ENCODE peak calls at places on chromosomes 11 and 22, in five cellular contexts. One of them, this sample, is unnamed.

GRCh38 chr11:3169952-3170755 is 5.0 kb upstream of the OSBPL5 start:
- DNase-seq in HCT116: no peak
- DNase-seq in H1: no peak
- DNase-seq in GM12878: no peak
- DNase-seq in K562: no peak
- DNase-seq in this sample: no peak

GRCh38 chr11:65427691-65428577 is 5.3 kb downstream of the NEAT1 start:
- DNase-seq in HCT116: peak
- DNase-seq in H1: no peak
- DNase-seq in GM12878: no peak
- DNase-seq in K562: no peak
- DNase-seq in this sample: no peak

GRCh38 chr22:20607157-20607907 is 99.9 kb downstream of the MED15 start:
- DNase-seq in HCT116: no peak
- DNase-seq in H1: peak
- DNase-seq in GM12878: no peak
- DNase-seq in K562: no peak
- DNase-seq in this sample: no peak

GRCh38 chr11:63951779-63952536 is 13.2 kb downstream of the NAA40 start:
- DNase-seq in HCT116: no peak
- DNase-seq in H1: no peak
- DNase-seq in GM12878: peak
- DNase-seq in K562: no peak
- DNase-seq in this sample: no peak

GRCh38 chr11:27248430-27249207 is 114.4 kb downstream of the CCDC34 start:
- DNase-seq in HCT116: no peak
- DNase-seq in H1: no peak
- DNase-seq in GM12878: no peak
- DNase-seq in K562: no peak
- DNase-seq in this sample: peak

GRCh38 chr11:76371170-76371569 is 9.8 kb downstream of the THAP12 start:
- DNase-seq in HCT116: peak
- DNase-seq in H1: no peak
- DNase-seq in GM12878: peak
- DNase-seq in K562: no peak
- DNase-seq in this sample: no peak

GRCh38 chr11:6414874-6415328 is 4.0 kb downstream of the APBB1 start:
- DNase-seq in HCT116: no peak
- DNase-seq in H1: no peak
- DNase-seq in GM12878: no peak
- DNase-seq in K562: no peak
- DNase-seq in this sample: no peak

GRCh38 chr11:72969894-72970335 is 155.7 kb downstream of the ATG16L2 start:
- DNase-seq in HCT116: no peak
- DNase-seq in H1: no peak
- DNase-seq in GM12878: peak
- DNase-seq in K562: no peak
- DNase-seq in this sample: no peak

GRCh38 chr22:26658161-26658560 is 773 bp downstream of the MIAT start:
- DNase-seq in HCT116: no peak
- DNase-seq in H1: no peak
- DNase-seq in GM12878: no peak
- DNase-seq in K562: no peak
- DNase-seq in this sample: no peak

GRCh38 chr11:87600938-87601337 is 563.2 kb downstream of the TMEM135 start:
- DNase-seq in HCT116: no peak
- DNase-seq in H1: no peak
- DNase-seq in GM12878: no peak
- DNase-seq in K562: no peak
- DNase-seq in this sample: no peak

GRCh38 chr22:44926124-44926475 is 83.7 kb downstream of the PHF21B start:
- DNase-seq in HCT116: no peak
- DNase-seq in H1: no peak
- DNase-seq in GM12878: no peak
- DNase-seq in K562: no peak
- DNase-seq in this sample: no peak

GRCh38 chr11:86106916-86107315 is 38.0 kb upstream of the PICALM start:
- DNase-seq in HCT116: no peak
- DNase-seq in H1: no peak
- DNase-seq in GM12878: no peak
- DNase-seq in K562: no peak
- DNase-seq in this sample: no peak

GRCh38 chr11:45280449-45280848 is 5.7 kb downstream of the SYT13 start:
- DNase-seq in HCT116: no peak
- DNase-seq in H1: no peak
- DNase-seq in GM12878: no peak
- DNase-seq in K562: no peak
- DNase-seq in this sample: no peak

GRCh38 chr22:46415816-46416536 is 80.5 kb downstream of the TRMU start:
- DNase-seq in HCT116: no peak
- DNase-seq in H1: no peak
- DNase-seq in GM12878: no peak
- DNase-seq in K562: no peak
- DNase-seq in this sample: no peak

GRCh38 chr11:96648991-96649390 is 259.2 kb downstream of the JRKL start:
- DNase-seq in HCT116: no peak
- DNase-seq in H1: no peak
- DNase-seq in GM12878: no peak
- DNase-seq in K562: no peak
- DNase-seq in this sample: no peak

GRCh38 chr22:48793949-48794348 is 1033.7 kb downstream of the BRD1 start:
- DNase-seq in HCT116: no peak
- DNase-seq in H1: no peak
- DNase-seq in GM12878: no peak
- DNase-seq in K562: no peak
- DNase-seq in this sample: no peak

GRCh38 chr22:41917906-41918791 is 3.3 kb upstream of the SHISA8 start:
- DNase-seq in HCT116: no peak
- DNase-seq in H1: no peak
- DNase-seq in GM12878: no peak
- DNase-seq in K562: no peak
- DNase-seq in this sample: no peak

GRCh38 chr11:63595296-63595695 is 18.9 kb downstream of the PLAAT3 start:
- DNase-seq in HCT116: no peak
- DNase-seq in H1: no peak
- DNase-seq in GM12878: no peak
- DNase-seq in K562: no peak
- DNase-seq in this sample: no peak

GRCh38 chr11:70397336-70397982 is 870 bp upstream of the CTTN start:
- DNase-seq in HCT116: peak
- DNase-seq in H1: peak
- DNase-seq in GM12878: no peak
- DNase-seq in K562: no peak
- DNase-seq in this sample: peak

GRCh38 chr11:67632175-67632981 is 2.6 kb upstream of the NUDT8 start:
- DNase-seq in HCT116: no peak
- DNase-seq in H1: no peak
- DNase-seq in GM12878: no peak
- DNase-seq in K562: no peak
- DNase-seq in this sample: peak

DNA sequence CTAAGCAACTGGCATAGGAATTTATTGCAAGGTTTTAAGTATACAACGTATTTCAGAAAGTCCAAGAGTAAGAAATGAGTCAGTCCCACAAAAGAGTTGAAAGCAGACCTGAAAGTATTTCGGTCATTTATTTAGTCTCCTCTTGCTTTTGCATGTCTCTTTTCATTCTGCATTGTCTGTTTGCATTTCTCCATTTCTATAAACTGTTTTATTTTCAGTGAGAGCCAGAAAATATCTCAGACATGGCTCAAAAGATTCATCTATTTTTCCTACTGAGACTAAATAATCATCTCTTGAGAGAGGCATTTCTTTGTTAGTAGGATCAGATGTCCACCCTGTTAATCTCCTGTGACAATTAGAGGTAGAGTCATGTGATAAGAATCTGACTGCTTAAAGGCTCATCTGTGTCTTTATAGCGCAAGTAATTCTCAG is 219.1 kb upstream of the CCDC179 start:
- DNase-seq in HCT116: no peak
- DNase-seq in H1: no peak
- DNase-seq in GM12878: no peak
- DNase-seq in K562: no peak
- DNase-seq in this sample: no peak
- TF ChIP-seq SP1 in HCT116: no peak
- TF ChIP-seq SP1 in H1: no peak
- TF ChIP-seq SP1 in GM12878: no peak
- TF ChIP-seq SP1 in K562: no peak
- TF ChIP-seq SP1 in this sample: no peak

DNA sequence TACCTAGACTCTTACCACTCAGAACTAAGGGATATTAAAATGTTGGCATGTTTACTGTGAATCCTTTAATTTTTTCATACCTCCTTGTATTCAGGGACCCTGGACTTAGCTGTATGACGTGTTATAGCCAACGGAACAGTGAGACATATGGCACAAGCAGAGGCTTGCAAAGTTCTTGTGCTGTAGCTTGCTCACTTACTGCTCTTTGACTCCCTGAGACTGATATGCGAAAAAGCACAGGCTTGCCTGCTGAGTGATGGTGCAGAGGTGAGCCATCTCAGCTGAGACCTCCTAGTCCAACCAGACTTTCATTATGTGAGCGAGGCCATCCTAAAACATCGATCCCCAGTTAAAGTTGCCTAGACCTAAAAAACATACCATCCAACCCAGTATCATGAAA is 811.0 kb downstream of the METTL15 start:
- DNase-seq in HCT116: no peak
- DNase-seq in H1: no peak
- DNase-seq in GM12878: no peak
- DNase-seq in K562: no peak
- DNase-seq in this sample: no peak
- H2AFZ ChIP-seq in HCT116: no peak
- H2AFZ ChIP-seq in H1: peak
- H2AFZ ChIP-seq in GM12878: no peak
- H2AFZ ChIP-seq in K562: no peak
- H2AFZ ChIP-seq in this sample: no peak

GRCh38 chr11:100785148-100785983 is 98.3 kb downstream of the ARHGAP42 start:
- DNase-seq in HCT116: no peak
- DNase-seq in H1: no peak
- DNase-seq in GM12878: no peak
- DNase-seq in K562: no peak
- DNase-seq in this sample: peak
- TF ChIP-seq SP1 in HCT116: no peak
- TF ChIP-seq SP1 in H1: no peak
- TF ChIP-seq SP1 in GM12878: no peak
- TF ChIP-seq SP1 in K562: no peak
- TF ChIP-seq SP1 in this sample: no peak

DNA sequence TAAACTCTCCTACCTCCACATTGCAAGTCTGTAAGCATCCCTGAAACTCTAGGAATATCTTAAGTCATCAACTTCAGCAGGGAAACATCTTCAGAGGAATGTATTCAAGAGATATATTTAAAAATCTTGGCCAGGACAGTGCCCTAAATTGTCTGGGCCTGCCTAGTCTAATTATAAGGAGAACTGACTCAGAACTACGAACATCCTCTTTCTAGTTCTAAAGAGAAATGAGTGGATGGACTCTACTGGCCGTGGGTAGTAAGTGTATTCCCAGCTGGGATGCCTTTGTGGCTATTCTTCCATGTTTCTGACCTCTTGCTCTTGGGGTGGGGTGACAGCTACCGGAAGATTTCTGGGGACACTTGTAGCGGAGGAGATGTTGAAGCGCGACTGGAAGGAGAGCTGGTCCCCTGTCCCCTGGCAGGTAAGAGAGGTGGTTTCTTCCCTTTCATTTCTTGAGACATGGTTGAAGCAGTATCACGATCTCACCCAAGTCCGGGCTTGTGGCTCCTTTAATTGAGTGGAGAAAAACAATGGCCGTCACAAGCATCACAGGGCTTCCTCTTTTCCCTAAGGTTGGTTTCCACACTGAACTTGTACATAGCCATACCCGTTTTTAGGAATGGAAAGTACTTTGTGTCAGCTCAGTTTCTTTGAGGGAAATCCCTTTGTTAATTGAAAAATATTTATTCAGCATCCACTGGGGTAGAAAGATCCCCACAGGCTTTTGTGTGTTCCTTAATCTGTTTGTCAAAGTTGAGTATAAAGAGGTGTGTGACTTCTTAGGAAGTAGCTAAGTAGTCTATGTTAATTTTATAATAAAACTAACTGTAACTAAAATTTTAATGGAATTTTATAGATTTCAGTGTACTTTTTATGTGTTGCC is 97.7 kb upstream of the SORL1-AS1 start:
- DNase-seq in HCT116: no peak
- DNase-seq in H1: no peak
- DNase-seq in GM12878: no peak
- DNase-seq in K562: no peak
- DNase-seq in this sample: no peak
- H2AFZ ChIP-seq in HCT116: no peak
- H2AFZ ChIP-seq in H1: no peak
- H2AFZ ChIP-seq in GM12878: no peak
- H2AFZ ChIP-seq in K562: no peak
- H2AFZ ChIP-seq in this sample: no peak

DNA sequence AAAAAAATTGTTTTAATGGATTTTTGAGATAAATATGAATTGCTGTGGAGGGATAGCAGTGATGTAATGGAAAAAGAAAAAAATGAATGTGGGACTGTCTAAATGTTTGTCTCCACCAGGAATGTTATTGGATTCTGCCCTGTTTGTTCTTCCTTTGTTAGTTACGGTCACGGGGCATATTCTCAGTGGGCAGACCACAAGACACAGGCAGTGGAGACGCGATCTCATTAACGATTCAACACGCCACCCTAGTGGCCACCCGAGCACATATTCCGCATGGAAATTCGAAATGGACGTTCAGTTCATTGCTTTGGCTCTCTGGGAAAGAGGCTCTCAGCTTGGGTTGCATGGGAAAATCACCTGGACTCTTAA is 151.8 kb upstream of the TTC12 start:
- DNase-seq in HCT116: no peak
- DNase-seq in H1: no peak
- DNase-seq in GM12878: no peak
- DNase-seq in K562: peak
- DNase-seq in this sample: no peak
- TF ChIP-seq SP1 in HCT116: no peak
- TF ChIP-seq SP1 in H1: no peak
- TF ChIP-seq SP1 in GM12878: no peak
- TF ChIP-seq SP1 in K562: no peak
- TF ChIP-seq SP1 in this sample: no peak

DNA sequence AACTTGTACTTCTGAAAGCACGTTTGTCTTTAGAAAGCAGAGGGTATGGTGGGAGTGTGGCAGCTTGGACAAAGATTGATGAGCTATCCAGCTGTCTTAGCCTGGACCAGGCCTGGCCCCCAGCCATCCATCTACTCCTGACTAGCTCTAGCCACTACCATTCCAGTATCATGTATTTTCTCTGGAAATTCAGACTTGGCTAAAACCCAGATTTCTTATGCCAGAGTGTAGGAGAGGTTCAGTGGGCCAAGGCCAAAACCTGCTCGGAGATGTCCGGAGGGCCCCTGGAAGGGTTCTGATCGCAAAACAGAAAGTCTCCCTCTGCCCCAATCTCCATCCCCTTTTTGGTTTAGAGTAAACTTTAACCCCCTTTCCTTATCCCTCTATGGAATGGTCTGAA is 24.8 kb upstream of the MTCH2 start:
- DNase-seq in HCT116: no peak
- DNase-seq in H1: no peak
- DNase-seq in GM12878: no peak
- DNase-seq in K562: no peak
- DNase-seq in this sample: no peak
- H2AFZ ChIP-seq in HCT116: no peak
- H2AFZ ChIP-seq in H1: no peak
- H2AFZ ChIP-seq in GM12878: no peak
- H2AFZ ChIP-seq in K562: no peak
- H2AFZ ChIP-seq in this sample: no peak

This sample was measured in HepG2.